ENCODE peak calls at places on chromosomes 1 and 21, in five cellular contexts. One of them, this sample, is unnamed.

GRCh38 chr1:6466023-6466422 is at the start of gene TNFRSF25:
- DNase-seq in left lung: no peak
- DNase-seq in heart left ventricle: no peak
- DNase-seq in right lobe of liver: no peak
- DNase-seq in AG09309: no peak
- DNase-seq in this sample: no peak

GRCh38 chr1:94989911-94990463 is 63.1 kb upstream of the CNN3 start:
- DNase-seq in left lung: no peak
- DNase-seq in heart left ventricle: no peak
- DNase-seq in right lobe of liver: peak
- DNase-seq in AG09309: no peak
- DNase-seq in this sample: no peak

GRCh38 chr1:112869895-112870294 is 86.1 kb downstream of the SLC16A1 start:
- DNase-seq in left lung: no peak
- DNase-seq in heart left ventricle: no peak
- DNase-seq in right lobe of liver: no peak
- DNase-seq in AG09309: no peak
- DNase-seq in this sample: no peak

GRCh38 chr1:4728319-4729107 is 74.1 kb downstream of the AJAP1 start:
- DNase-seq in left lung: no peak
- DNase-seq in heart left ventricle: no peak
- DNase-seq in right lobe of liver: no peak
- DNase-seq in AG09309: no peak
- DNase-seq in this sample: no peak

GRCh38 chr1:118110580-118110979 is 74.4 kb downstream of the SPAG17 start:
- DNase-seq in left lung: no peak
- DNase-seq in heart left ventricle: no peak
- DNase-seq in right lobe of liver: no peak
- DNase-seq in AG09309: no peak
- DNase-seq in this sample: no peak

GRCh38 chr1:11898086-11898785 is 28.0 kb downstream of the KIAA2013 start:
- DNase-seq in left lung: no peak
- DNase-seq in heart left ventricle: no peak
- DNase-seq in right lobe of liver: no peak
- DNase-seq in AG09309: no peak
- DNase-seq in this sample: no peak

GRCh38 chr1:19321071-19321470 is 8.9 kb downstream of the SLC66A1 start:
- DNase-seq in left lung: no peak
- DNase-seq in heart left ventricle: no peak
- DNase-seq in right lobe of liver: no peak
- DNase-seq in AG09309: no peak
- DNase-seq in this sample: no peak

GRCh38 chr1:56446531-56447098 is 132.7 kb downstream of the PLPP3 start:
- DNase-seq in left lung: no peak
- DNase-seq in heart left ventricle: no peak
- DNase-seq in right lobe of liver: no peak
- DNase-seq in AG09309: no peak
- DNase-seq in this sample: no peak

GRCh38 chr1:65483993-65484754 is 63.7 kb downstream of the LEPR start:
- DNase-seq in left lung: no peak
- DNase-seq in heart left ventricle: no peak
- DNase-seq in right lobe of liver: no peak
- DNase-seq in AG09309: no peak
- DNase-seq in this sample: no peak

GRCh38 chr1:168897249-168897648 is 168.2 kb upstream of the DPT start:
- DNase-seq in left lung: no peak
- DNase-seq in heart left ventricle: no peak
- DNase-seq in right lobe of liver: no peak
- DNase-seq in AG09309: no peak
- DNase-seq in this sample: no peak

GRCh38 chr1:177278626-177279390 is 108.0 kb downstream of the BRINP2 start:
- DNase-seq in left lung: no peak
- DNase-seq in heart left ventricle: peak
- DNase-seq in right lobe of liver: no peak
- DNase-seq in AG09309: no peak
- DNase-seq in this sample: no peak

GRCh38 chr1:226640288-226640687 is 91.7 kb downstream of the STUM start:
- DNase-seq in left lung: no peak
- DNase-seq in heart left ventricle: peak
- DNase-seq in right lobe of liver: no peak
- DNase-seq in AG09309: no peak
- DNase-seq in this sample: no peak

GRCh38 chr1:192907545-192908243 is 98.9 kb downstream of the RGS2 start:
- DNase-seq in left lung: no peak
- DNase-seq in heart left ventricle: no peak
- DNase-seq in right lobe of liver: no peak
- DNase-seq in AG09309: no peak
- DNase-seq in this sample: no peak

GRCh38 chr1:90502194-90502593 is 214.9 kb downstream of the BARHL2 start:
- DNase-seq in left lung: no peak
- DNase-seq in heart left ventricle: no peak
- DNase-seq in right lobe of liver: no peak
- DNase-seq in AG09309: no peak
- DNase-seq in this sample: no peak

GRCh38 chr1:77509051-77509492 is 173.4 kb downstream of the ZZZ3 start:
- DNase-seq in left lung: no peak
- DNase-seq in heart left ventricle: no peak
- DNase-seq in right lobe of liver: no peak
- DNase-seq in AG09309: no peak
- DNase-seq in this sample: no peak

GRCh38 chr1:157652859-157653493 is 47.6 kb downstream of the FCRL3 start:
- DNase-seq in left lung: no peak
- DNase-seq in heart left ventricle: no peak
- DNase-seq in right lobe of liver: no peak
- DNase-seq in AG09309: no peak
- DNase-seq in this sample: no peak

GRCh38 chr1:3673381-3674099 is 21.2 kb downstream of the TP73 start:
- DNase-seq in left lung: no peak
- DNase-seq in heart left ventricle: peak
- DNase-seq in right lobe of liver: peak
- DNase-seq in AG09309: no peak
- DNase-seq in this sample: no peak

GRCh38 chr21:22585558-22585957 is 1587.3 kb downstream of the NCAM2 start:
- DNase-seq in left lung: no peak
- DNase-seq in heart left ventricle: no peak
- DNase-seq in right lobe of liver: no peak
- DNase-seq in AG09309: no peak
- DNase-seq in this sample: no peak

GRCh38 chr1:1038694-1039093 is 18.8 kb downstream of the AGRN start:
- DNase-seq in left lung: no peak
- DNase-seq in heart left ventricle: no peak
- DNase-seq in right lobe of liver: no peak
- DNase-seq in AG09309: no peak
- DNase-seq in this sample: no peak

GRCh38 chr21:38804617-38805281 is 980 bp upstream of the ETS2 start:
- DNase-seq in left lung: peak
- DNase-seq in heart left ventricle: peak
- DNase-seq in right lobe of liver: peak
- DNase-seq in AG09309: no peak
- DNase-seq in this sample: peak

GRCh38 chr1:242854466-242854865 is 330.0 kb upstream of the PLD5 start:
- DNase-seq in left lung: no peak
- DNase-seq in heart left ventricle: no peak
- DNase-seq in right lobe of liver: no peak
- DNase-seq in AG09309: no peak
- DNase-seq in this sample: no peak

GRCh38 chr1:91557039-91557690 is 56.5 kb downstream of the CDC7 start:
- DNase-seq in left lung: no peak
- DNase-seq in heart left ventricle: no peak
- DNase-seq in right lobe of liver: no peak
- DNase-seq in AG09309: no peak
- DNase-seq in this sample: peak

GRCh38 chr21:38853421-38853919 is 47.7 kb downstream of the ETS2 start:
- DNase-seq in left lung: no peak
- DNase-seq in heart left ventricle: no peak
- DNase-seq in right lobe of liver: peak
- DNase-seq in AG09309: peak
- DNase-seq in this sample: peak

GRCh38 chr1:226551299-226551698 is 2.7 kb downstream of the STUM start:
- DNase-seq in left lung: no peak
- DNase-seq in heart left ventricle: no peak
- DNase-seq in right lobe of liver: no peak
- DNase-seq in AG09309: no peak
- DNase-seq in this sample: no peak

GRCh38 chr21:45406801-45407628 is 2.0 kb downstream of the COL18A1 start:
- DNase-seq in left lung: no peak
- DNase-seq in heart left ventricle: peak
- DNase-seq in right lobe of liver: peak
- DNase-seq in AG09309: no peak
- DNase-seq in this sample: no peak

GRCh38 chr1:62900566-62900965 is 116.6 kb downstream of the ATG4C start:
- DNase-seq in left lung: no peak
- DNase-seq in heart left ventricle: no peak
- DNase-seq in right lobe of liver: no peak
- DNase-seq in AG09309: no peak
- DNase-seq in this sample: no peak

GRCh38 chr1:236724049-236724448 is 37.8 kb downstream of the ACTN2 start:
- DNase-seq in left lung: no peak
- DNase-seq in heart left ventricle: no peak
- DNase-seq in right lobe of liver: no peak
- DNase-seq in AG09309: no peak
- DNase-seq in this sample: no peak

GRCh38 chr1:60692031-60692430 is 390.3 kb upstream of the NFIA start:
- DNase-seq in left lung: no peak
- DNase-seq in heart left ventricle: no peak
- DNase-seq in right lobe of liver: no peak
- DNase-seq in AG09309: no peak
- DNase-seq in this sample: no peak

GRCh38 chr1:53123462-53124129 is 18.8 kb downstream of the SLC1A7 start:
- DNase-seq in left lung: peak
- DNase-seq in heart left ventricle: peak
- DNase-seq in right lobe of liver: no peak
- DNase-seq in AG09309: no peak
- DNase-seq in this sample: no peak

GRCh38 chr1:25037174-25038074 is 107.3 kb upstream of the RUNX3 start:
- DNase-seq in left lung: no peak
- DNase-seq in heart left ventricle: peak
- DNase-seq in right lobe of liver: no peak
- DNase-seq in AG09309: no peak
- DNase-seq in this sample: no peak

GRCh38 chr1:25038699-25039098 is 108.6 kb upstream of the RUNX3 start:
- DNase-seq in left lung: no peak
- DNase-seq in heart left ventricle: no peak
- DNase-seq in right lobe of liver: no peak
- DNase-seq in AG09309: no peak
- DNase-seq in this sample: no peak

GRCh38 chr1:25040122-25040685 is 110.1 kb upstream of the RUNX3 start:
- DNase-seq in left lung: no peak
- DNase-seq in heart left ventricle: peak
- DNase-seq in right lobe of liver: no peak
- DNase-seq in AG09309: no peak
- DNase-seq in this sample: no peak

GRCh38 chr1:25041869-25042268 is 111.8 kb upstream of the RUNX3 start:
- DNase-seq in left lung: no peak
- DNase-seq in heart left ventricle: peak
- DNase-seq in right lobe of liver: no peak
- DNase-seq in AG09309: no peak
- DNase-seq in this sample: no peak

GRCh38 chr1:25039229-25039628 is 109.2 kb upstream of the RUNX3 start:
- DNase-seq in left lung: no peak
- DNase-seq in heart left ventricle: peak
- DNase-seq in right lobe of liver: no peak
- DNase-seq in AG09309: no peak
- DNase-seq in this sample: no peak
- TF ChIP-seq CTCF in left lung: no peak
- TF ChIP-seq CTCF in heart left ventricle: no peak
- TF ChIP-seq CTCF in right lobe of liver: no peak
- TF ChIP-seq CTCF in AG09309: peak
- TF ChIP-seq CTCF in this sample: peak

GRCh38 chr1:8211251-8211619 is 106.7 kb upstream of the SLC45A1 start:
- DNase-seq in left lung: no peak
- DNase-seq in heart left ventricle: no peak
- DNase-seq in right lobe of liver: no peak
- DNase-seq in AG09309: no peak
- DNase-seq in this sample: no peak
- H3K4me3 ChIP-seq in left lung: peak
- H3K4me3 ChIP-seq in heart left ventricle: peak
- H3K4me3 ChIP-seq in right lobe of liver: no peak
- H3K4me3 ChIP-seq in AG09309: no peak
- H3K4me3 ChIP-seq in this sample: no peak

DNA sequence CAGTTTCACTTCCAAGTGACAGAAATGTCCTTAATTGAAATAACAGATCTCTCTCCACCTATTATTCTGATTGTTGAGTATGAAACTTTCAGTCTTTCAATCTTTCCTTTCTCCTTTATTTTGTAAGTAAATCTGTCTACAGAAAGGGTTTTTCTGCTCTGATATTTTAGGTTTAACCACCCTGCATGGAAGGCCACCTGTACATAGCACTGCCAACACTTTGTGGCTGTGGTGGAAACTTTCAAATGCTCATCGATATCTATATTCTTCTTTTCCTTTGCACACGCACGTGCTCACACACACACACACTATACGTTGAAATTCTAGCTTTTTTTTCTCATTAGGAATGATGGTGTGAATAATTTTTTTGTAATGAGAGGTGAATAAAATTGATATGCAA is 1179.3 kb downstream of the KCNT2 start:
- DNase-seq in left lung: no peak
- DNase-seq in heart left ventricle: no peak
- DNase-seq in right lobe of liver: no peak
- DNase-seq in AG09309: no peak
- DNase-seq in this sample: no peak
- TF ChIP-seq CTCF in left lung: no peak
- TF ChIP-seq CTCF in heart left ventricle: no peak
- TF ChIP-seq CTCF in right lobe of liver: no peak
- TF ChIP-seq CTCF in AG09309: no peak
- TF ChIP-seq CTCF in this sample: no peak

DNA sequence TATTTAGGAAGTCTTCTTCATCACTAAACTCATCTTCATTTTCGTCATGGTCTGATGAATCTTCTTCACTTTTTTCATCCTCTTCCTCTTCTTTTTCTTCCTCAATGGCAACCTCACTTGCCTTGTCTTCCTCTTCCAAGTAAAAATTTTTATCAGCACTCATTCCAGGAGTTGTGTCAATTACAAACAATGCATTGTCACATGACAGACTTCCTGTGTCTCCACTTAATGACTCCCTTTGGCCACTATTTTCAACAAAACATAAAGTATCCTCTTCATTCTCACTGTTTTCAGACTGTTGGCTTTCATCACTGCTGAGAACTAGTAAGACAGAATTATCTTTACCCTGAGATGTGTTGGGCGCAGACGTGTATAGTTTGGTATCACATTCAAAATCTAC is 2.7 kb downstream of the DNTTIP2 start:
- DNase-seq in left lung: no peak
- DNase-seq in heart left ventricle: no peak
- DNase-seq in right lobe of liver: no peak
- DNase-seq in AG09309: no peak
- DNase-seq in this sample: no peak
- H3K4me3 ChIP-seq in left lung: peak
- H3K4me3 ChIP-seq in heart left ventricle: no peak
- H3K4me3 ChIP-seq in right lobe of liver: no peak
- H3K4me3 ChIP-seq in AG09309: no peak
- H3K4me3 ChIP-seq in this sample: no peak